ENCODE peak calls at places on chromosomes 1 and 21, in nine cellular contexts. M, S, B, F, H, P, U, N and G are unnamed samples.

GRCh38 chr1:178536844-178537371 is 24.0 kb downstream of the TEX35 start:
- DNase-seq in M (peak), S (no peak), B (no peak), F (no peak), H (no peak), P (no peak), U (peak), N (peak), G (no peak)

GRCh38 chr1:47594627-47595026 is 156.8 kb downstream of the FOXD2 start:
- DNase-seq in M (no peak), S (no peak), B (no peak), F (no peak), H (no peak), P (no peak), U (no peak), N (no peak), G (no peak)

GRCh38 chr1:33361553-33362262 is 40.8 kb upstream of the A3GALT2 start:
- DNase-seq in M (no peak), S (no peak), B (no peak), F (no peak), H (no peak), P (no peak), U (no peak), N (no peak), G (no peak)

GRCh38 chr1:7491089-7491817 is 279.8 kb upstream of the VAMP3 start:
- DNase-seq in M (peak), S (no peak), B (no peak), F (no peak), H (no peak), P (no peak), U (no peak), N (peak), G (peak)

GRCh38 chr1:37233606-37234005 is 199.3 kb upstream of the GRIK3 start:
- DNase-seq in M (no peak), S (no peak), B (no peak), F (no peak), H (no peak), P (no peak), U (no peak), N (no peak), G (no peak)

GRCh38 chr1:219659682-219660081 is 46.8 kb upstream of the ZC3H11B start:
- DNase-seq in M (peak), S (no peak), B (no peak), F (no peak), H (no peak), P (no peak), U (peak), N (peak), G (no peak)

GRCh38 chr21:38123626-38124025 is 133.2 kb upstream of the KCNJ15 start:
- DNase-seq in M (no peak), S (no peak), B (no peak), F (no peak), H (no peak), P (no peak), U (no peak), N (no peak), G (no peak)

GRCh38 chr1:85048296-85049064 is at the start of gene MCOLN3:
- DNase-seq in M (no peak), S (peak), B (no peak), F (no peak), H (no peak), P (peak), U (no peak), N (peak), G (peak)

GRCh38 chr1:24067978-24068377 is 44.0 kb downstream of the MYOM3 start:
- DNase-seq in M (no peak), S (no peak), B (no peak), F (no peak), H (no peak), P (no peak), U (no peak), N (no peak), G (no peak)

GRCh38 chr1:39554277-39554676 is 22.3 kb downstream of the PABPC4 start:
- DNase-seq in M (no peak), S (no peak), B (no peak), F (no peak), H (no peak), P (no peak), U (no peak), N (no peak), G (no peak)

GRCh38 chr1:199173356-199173755 is 534.5 kb downstream of the PTPRC start:
- DNase-seq in M (peak), S (no peak), B (no peak), F (no peak), H (peak), P (no peak), U (no peak), N (no peak), G (no peak)

GRCh38 chr1:6466023-6466422 is at the start of gene TNFRSF25:
- DNase-seq in M (no peak), S (peak), B (no peak), F (no peak), H (peak), P (no peak), U (no peak), N (no peak), G (no peak)

GRCh38 chr1:96492236-96492635 is 229.3 kb upstream of the PTBP2 start:
- DNase-seq in M (no peak), S (no peak), B (no peak), F (no peak), H (no peak), P (no peak), U (no peak), N (no peak), G (no peak)

GRCh38 chr1:169263059-169263458 is 104.5 kb downstream of the NME7 start:
- DNase-seq in M (no peak), S (no peak), B (no peak), F (no peak), H (no peak), P (no peak), U (no peak), N (no peak), G (no peak)

GRCh38 chr1:187409341-187409740 is 580.6 kb downstream of the PLA2G4A start:
- DNase-seq in M (no peak), S (no peak), B (no peak), F (no peak), H (no peak), P (no peak), U (no peak), N (peak), G (no peak)

GRCh38 chr1:193181985-193182384 is 4.4 kb downstream of the B3GALT2 start:
- DNase-seq in M (no peak), S (no peak), B (no peak), F (peak), H (no peak), P (no peak), U (no peak), N (no peak), G (no peak)

GRCh38 chr1:227234998-227235405 is 83.3 kb downstream of the CDC42BPA start:
- DNase-seq in M (peak), S (peak), B (no peak), F (peak), H (no peak), P (no peak), U (peak), N (peak), G (no peak)

GRCh38 chr1:171801395-171801990 is 20.0 kb downstream of the METTL13 start:
- DNase-seq in M (no peak), S (no peak), B (no peak), F (peak), H (no peak), P (no peak), U (no peak), N (peak), G (peak)

GRCh38 chr1:210072891-210073509 is 135.0 kb downstream of the SYT14 start:
- DNase-seq in M (no peak), S (no peak), B (no peak), F (no peak), H (no peak), P (no peak), U (no peak), N (no peak), G (no peak)

GRCh38 chr21:40300300-40300699 is 433.1 kb downstream of the PCP4 start:
- DNase-seq in M (no peak), S (no peak), B (no peak), F (no peak), H (no peak), P (no peak), U (no peak), N (no peak), G (no peak)